ENCODE peak calls at places on chromosomes 11 and 22, in six cellular contexts. P is mesendoderm, J is neuronal stem cell, O is kidney epithelial cell, H is lower leg skin, U is fibroblast of lung. I is an unnamed sample.

GRCh38 chr11:1345752-1346513 is 36.5 kb upstream of the TOLLIP start:
- DNase-seq in P (no peak), J (no peak), O (no peak), H (peak), U (no peak), I (peak)

GRCh38 chr11:33652407-33652806 is 48.2 kb downstream of the C11orf91 start:
- DNase-seq in P (no peak), J (no peak), O (no peak), H (no peak), U (no peak), I (no peak)

GRCh38 chr11:117836077-117836960 is 11.8 kb upstream of the FXYD2 start:
- DNase-seq in P (no peak), J (no peak), O (no peak), H (peak), U (no peak), I (no peak)

GRCh38 chr11:83677730-83678129 is 391.6 kb upstream of the CCDC90B start:
- DNase-seq in P (peak), J (no peak), O (no peak), H (no peak), U (no peak), I (no peak)

GRCh38 chr11:78231962-78232459 is 43.3 kb downstream of the USP35 start:
- DNase-seq in P (no peak), J (no peak), O (no peak), H (no peak), U (peak), I (no peak)

GRCh38 chr11:74754507-74755255 is 6.0 kb downstream of the RNF169 start:
- DNase-seq in P (peak), J (no peak), O (peak), H (no peak), U (peak), I (no peak)

GRCh38 chr11:114762437-114762836 is 84.1 kb downstream of the NXPE2 start:
- DNase-seq in P (peak), J (peak), O (no peak), H (peak), U (peak), I (no peak)

GRCh38 chr11:1841511-1842148 is 2.8 kb downstream of the TNNI2 start:
- DNase-seq in P (no peak), J (no peak), O (no peak), H (no peak), U (no peak), I (no peak)

GRCh38 chr11:78230161-78230877 is 41.6 kb downstream of the USP35 start:
- DNase-seq in P (no peak), J (no peak), O (no peak), H (no peak), U (no peak), I (no peak)

GRCh38 chr11:93131709-93132108 is 66.1 kb downstream of the SLC36A4 start:
- DNase-seq in P (peak), J (no peak), O (no peak), H (no peak), U (no peak), I (no peak)

GRCh38 chr11:71502871-71503435 is 24.1 kb upstream of the KRTAP5-7 start:
- DNase-seq in P (no peak), J (no peak), O (no peak), H (peak), U (no peak), I (no peak)

GRCh38 chr11:69444381-69445130 is 36.9 kb upstream of the LINC01488 start:
- DNase-seq in P (peak), J (no peak), O (peak), H (no peak), U (peak), I (no peak)

GRCh38 chr11:63892233-63892632 is 24.7 kb downstream of the RCOR2 start:
- DNase-seq in P (no peak), J (no peak), O (no peak), H (no peak), U (peak), I (peak)

GRCh38 chr22:18076060-18076497 is 1.7 kb upstream of the PEX26 start:
- DNase-seq in P (peak), J (peak), O (no peak), H (peak), U (peak), I (peak)

GRCh38 chr22:42892571-42893316 is 35.7 kb upstream of the ARFGAP3 start:
- DNase-seq in P (no peak), J (no peak), O (no peak), H (no peak), U (no peak), I (no peak)

GRCh38 chr11:27995082-27995481 is 112.9 kb downstream of the KIF18A start:
- DNase-seq in P (no peak), J (no peak), O (no peak), H (no peak), U (peak), I (no peak)

GRCh38 chr22:36860017-36860416 is 789 bp upstream of the NCF4 start:
- DNase-seq in P (no peak), J (no peak), O (no peak), H (no peak), U (no peak), I (no peak)

GRCh38 chr22:47323518-47323917 is 561.1 kb downstream of the TBC1D22A start:
- DNase-seq in P (no peak), J (no peak), O (no peak), H (peak), U (no peak), I (no peak)

GRCh38 chr22:42613869-42614268 is 814 bp downstream of the POLDIP3 start:
- DNase-seq in P (peak), J (no peak), O (no peak), H (peak), U (no peak), I (no peak)

GRCh38 chr11:132844956-132845355 is 687.3 kb downstream of the OPCML start:
- DNase-seq in P (peak), J (no peak), O (peak), H (peak), U (peak), I (no peak)

GRCh38 chr11:4027746-4028145 is 66.9 kb upstream of the RRM1 start:
- DNase-seq in P (no peak), J (no peak), O (no peak), H (no peak), U (no peak), I (no peak)

GRCh38 chr11:4025957-4026324 is 68.7 kb upstream of the RRM1 start:
- DNase-seq in P (no peak), J (no peak), O (no peak), H (no peak), U (peak), I (no peak)

GRCh38 chr11:4026389-4026788 is 68.2 kb upstream of the RRM1 start:
- DNase-seq in P (no peak), J (no peak), O (no peak), H (no peak), U (no peak), I (no peak)

GRCh38 chr11:4022669-4023068 is 71.9 kb upstream of the RRM1 start:
- DNase-seq in P (no peak), J (no peak), O (no peak), H (no peak), U (no peak), I (no peak)

DNA sequence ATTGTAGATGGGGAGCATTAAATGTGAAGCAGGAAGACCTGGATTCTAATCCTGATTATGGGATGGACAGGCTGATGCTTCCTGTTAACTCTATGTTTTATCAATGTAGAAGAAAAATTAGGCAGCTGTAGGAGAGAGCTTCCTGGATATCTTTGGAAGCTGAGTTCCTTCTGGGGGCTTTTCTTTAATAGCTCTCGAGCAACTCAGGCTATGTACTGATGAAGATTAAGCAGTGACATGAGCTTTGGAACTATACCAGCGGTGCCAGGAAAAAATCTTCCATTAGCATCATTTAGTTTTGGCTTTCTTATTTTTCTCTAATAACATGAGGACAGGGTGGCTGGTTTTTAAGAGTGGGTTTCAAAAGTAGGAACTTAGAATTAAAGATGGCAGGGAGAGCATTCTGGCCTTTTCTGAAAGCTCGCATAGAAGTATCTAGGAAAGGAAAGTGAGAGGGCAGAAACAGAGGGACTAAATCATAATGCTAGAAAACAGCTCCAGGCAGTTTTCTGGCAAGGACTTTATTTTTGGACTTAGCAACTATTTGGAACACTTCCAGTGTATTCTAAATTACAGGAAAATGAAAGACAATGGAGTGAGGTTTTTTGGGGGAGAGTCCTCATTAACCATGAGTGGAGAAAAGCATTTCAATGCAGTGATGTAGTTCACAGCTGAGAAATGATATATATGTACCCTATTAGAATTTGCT is 69.2 kb upstream of the RRM1 start:
- DNase-seq in P (no peak), J (no peak), O (no peak), H (no peak), U (peak), I (no peak)
- H3K4me3 ChIP-seq in P (no peak), J (no peak), O (no peak), H (no peak), U (no peak), I (no peak)

GRCh38 chr11:35061516-35062440 is 77.2 kb upstream of the CD44 start:
- DNase-seq in P (no peak), J (no peak), O (no peak), H (no peak), U (peak), I (no peak)

GRCh38 chr11:35059040-35059439 is 79.9 kb upstream of the CD44 start:
- DNase-seq in P (no peak), J (no peak), O (no peak), H (no peak), U (no peak), I (no peak)

GRCh38 chr11:35056391-35057093 is 82.4 kb upstream of the CD44 start:
- DNase-seq in P (no peak), J (no peak), O (no peak), H (no peak), U (no peak), I (no peak)

GRCh38 chr11:35063453-35063852 is 75.5 kb upstream of the CD44 start:
- DNase-seq in P (no peak), J (no peak), O (no peak), H (no peak), U (no peak), I (no peak)

GRCh38 chr11:35058318-35058717 is 80.7 kb upstream of the CD44 start:
- DNase-seq in P (peak), J (no peak), O (no peak), H (no peak), U (no peak), I (peak)
- H3K4me3 ChIP-seq in P (no peak), J (no peak), O (no peak), H (no peak), U (no peak), I (no peak)

DNA sequence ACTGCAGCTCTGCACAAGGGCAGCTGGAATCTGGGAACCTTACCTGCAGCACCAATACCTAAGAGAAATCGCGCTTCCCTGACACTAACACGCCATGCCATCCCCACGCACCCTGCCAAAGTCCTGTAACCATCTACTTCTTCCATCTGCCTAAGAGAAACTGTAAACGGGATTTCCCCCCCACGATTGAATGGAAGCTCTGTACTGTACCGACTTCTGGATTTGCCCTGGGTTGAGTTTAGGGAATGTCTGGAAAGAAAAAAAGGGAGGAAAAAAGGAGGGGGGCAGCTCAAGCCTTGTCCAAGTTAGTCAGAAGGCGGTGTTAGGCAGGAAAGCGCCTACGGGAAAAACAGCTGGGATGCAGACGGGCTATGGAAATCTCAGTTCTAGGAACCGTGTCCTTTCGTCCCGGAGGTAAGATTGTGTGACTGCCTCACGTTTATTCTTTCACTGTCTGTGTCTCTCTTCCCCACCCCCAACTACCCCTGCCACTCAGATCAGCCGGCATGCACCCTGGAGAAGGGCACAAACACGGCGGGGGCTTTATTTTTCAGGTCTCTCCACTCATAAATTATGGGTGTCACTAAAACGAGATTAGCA is 125.5 kb upstream of the C11orf58 start:
- DNase-seq in P (peak), J (peak), O (no peak), H (no peak), U (peak), I (no peak)
- H3K4me3 ChIP-seq in P (no peak), J (no peak), O (peak), H (no peak), U (peak), I (no peak)

GRCh38 chr11:46865340-46865739 is 19.3 kb upstream of the CKAP5 start:
- DNase-seq in P (no peak), J (no peak), O (no peak), H (no peak), U (peak), I (no peak)
- H3K4me3 ChIP-seq in P (no peak), J (no peak), O (no peak), H (no peak), U (no peak), I (no peak)

GRCh38 chr11:47886096-47886495 is 37.9 kb upstream of the NUP160 start:
- DNase-seq in P (no peak), J (no peak), O (no peak), H (peak), U (peak), I (no peak)
- H3K4me3 ChIP-seq in P (no peak), J (no peak), O (no peak), H (no peak), U (no peak), I (no peak)

DNA sequence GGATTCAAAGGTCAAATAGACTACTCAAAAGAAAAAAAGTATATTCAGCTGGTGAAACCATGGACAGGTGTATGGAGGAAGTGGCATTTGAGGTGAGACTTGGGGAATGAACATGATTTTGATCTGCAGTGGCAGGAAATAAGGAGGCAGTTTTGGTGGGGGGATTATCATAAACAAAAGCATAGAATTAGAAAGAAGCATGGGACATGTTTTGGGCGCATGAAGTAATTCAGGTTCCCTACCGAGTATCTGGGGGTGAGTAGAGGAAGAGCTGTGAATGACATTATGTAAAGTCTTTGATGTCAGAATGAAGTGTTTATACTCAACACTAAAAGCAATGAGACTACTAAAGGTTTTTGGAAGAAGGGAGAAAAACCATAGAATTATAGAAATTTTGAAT is 3.1 kb downstream of the CLMP start:
- DNase-seq in P (no peak), J (no peak), O (no peak), H (no peak), U (no peak), I (peak)
- H3K4me3 ChIP-seq in P (no peak), J (no peak), O (no peak), H (no peak), U (peak), I (no peak)

DNA sequence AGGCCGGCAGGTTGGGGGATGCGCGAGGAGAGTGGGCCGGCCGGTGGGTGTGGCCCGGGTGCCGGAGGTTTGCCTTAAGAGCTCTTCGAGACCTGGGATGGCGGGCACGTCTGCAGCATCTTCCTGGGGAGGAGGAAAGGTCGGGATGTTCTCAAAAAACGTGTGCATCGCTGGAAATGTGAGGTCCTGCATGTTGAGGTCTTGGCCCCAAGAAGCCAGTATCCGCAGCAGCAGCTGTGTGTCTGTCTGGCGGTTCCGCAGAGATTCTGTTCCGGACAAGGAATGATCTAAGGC is 1.4 kb downstream of the NAV2 start:
- DNase-seq in P (no peak), J (no peak), O (no peak), H (no peak), U (no peak), I (no peak)
- H3K4me3 ChIP-seq in P (no peak), J (peak), O (peak), H (peak), U (peak), I (no peak)

GRCh38 chr22:37982151-37982838 is 2.1 kb downstream of the SOX10 start:
- DNase-seq in P (no peak), J (no peak), O (no peak), H (no peak), U (no peak), I (no peak)

GRCh38 chr22:37981282-37982011 is 2.9 kb downstream of the SOX10 start:
- DNase-seq in P (no peak), J (no peak), O (no peak), H (no peak), U (no peak), I (no peak)

GRCh38 chr22:37983860-37984791 is at the start of gene SOX10:
- DNase-seq in P (peak), J (no peak), O (no peak), H (no peak), U (no peak), I (no peak)

GRCh38 chr22:37985050-37985585 is 763 bp upstream of the SOX10 start:
- DNase-seq in P (no peak), J (no peak), O (no peak), H (no peak), U (no peak), I (no peak)

GRCh38 chr22:37982938-37983859 is 1.2 kb downstream of the SOX10 start:
- DNase-seq in P (peak), J (no peak), O (no peak), H (no peak), U (no peak), I (no peak)
- H3K4me3 ChIP-seq in P (no peak), J (no peak), O (no peak), H (no peak), U (no peak), I (no peak)

DNA sequence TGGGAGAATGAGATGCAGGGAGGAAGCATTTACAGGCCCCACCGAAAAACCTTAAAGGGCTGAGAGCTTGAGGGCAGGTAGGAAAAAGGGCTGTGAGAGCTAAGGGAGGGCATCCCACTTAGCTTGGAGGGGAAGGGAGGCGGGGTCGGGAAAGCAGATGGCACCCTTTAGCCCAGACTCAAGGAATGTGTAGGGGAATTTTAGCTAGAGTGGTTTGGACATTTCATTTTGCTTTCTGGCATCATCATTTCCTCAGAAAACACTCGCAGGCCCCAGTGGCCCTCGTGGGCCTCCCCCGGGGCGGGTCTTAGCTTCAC is 846 bp upstream of the STIM1 start:
- DNase-seq in P (peak), J (no peak), O (no peak), H (no peak), U (no peak), I (no peak)
- H3K4me3 ChIP-seq in P (no peak), J (peak), O (no peak), H (no peak), U (peak), I (peak)